ENCODE peak calls at places on chromosomes 13 and 19, in eight cellular contexts. N is cardiac septum; J is activated T-helper 1 cell treated with Interleukin-2 at 50 U/mL for 16 hours; G is nephron progenitor cell; R is GM04504; K is fibroblast of gingiva; T is AG04450; M is stimulated activated effector memory CD8-positive, alpha-beta T cell treated with anti-CD3 and anti-CD28 coated beads, Interleukin-12 subunit alpha, Interleukin-12 subunit beta, amount 100 ng/mL, for 72 hours. P is an unnamed sample.

GRCh38 chr13:102678339-102679122 is 16.3 kb downstream of the METTL21C start:
- DNase-seq in N (no peak), J (no peak), G (no peak), R (no peak), K (peak; percentile 12), T (no peak), M (no peak), P (no peak)

GRCh38 chr13:39676315-39676876 is 20.9 kb downstream of the COG6 start:
- DNase-seq in N (no peak), J (no peak), G (no peak), R (no peak), K (peak; percentile 28), T (no peak), M (no peak), P (no peak)

GRCh38 chr13:95833713-95834112 is 156.8 kb downstream of the DNAJC3 start:
- DNase-seq in N (no peak), J (no peak), G (no peak), R (no peak), K (no peak), T (no peak), M (no peak), P (no peak)

GRCh38 chr13:98570929-98571372 is 6.0 kb downstream of the STK24 start:
- DNase-seq in N (no peak), J (no peak), G (no peak), R (no peak), K (no peak), T (no peak), M (no peak), P (no peak)

GRCh38 chr13:100195568-100195967 is 106.7 kb downstream of the PCCA start:
- DNase-seq in N (no peak), J (no peak), G (no peak), R (no peak), K (no peak), T (no peak), M (no peak), P (no peak)

GRCh38 chr13:44899967-44900366 is 89.3 kb downstream of the NUFIP1 start:
- DNase-seq in N (no peak), J (no peak), G (no peak), R (no peak), K (no peak), T (no peak), M (no peak), P (no peak)

GRCh38 chr19:47035495-47036232 is 12.8 kb downstream of the TMEM160 start:
- DNase-seq in N (peak; percentile 93), J (peak; percentile 93), G (peak; percentile 95), R (peak; percentile 46), K (peak; percentile 62), T (peak; percentile 47), M (peak; percentile 100), P (peak; percentile 81)

GRCh38 chr13:86572115-86572514 is 772.9 kb upstream of the SLITRK6 start:
- DNase-seq in N (no peak), J (no peak), G (no peak), R (no peak), K (no peak), T (peak; percentile 21), M (no peak), P (no peak)

GRCh38 chr13:37127706-37128241 is 22.3 kb upstream of the CSNK1A1L start:
- DNase-seq in N (no peak), J (no peak), G (no peak), R (peak; percentile 53), K (peak; percentile 80), T (peak; percentile 72), M (no peak), P (no peak)

GRCh38 chr13:32036131-32036695 is 4.6 kb downstream of the FRY start:
- DNase-seq in N (no peak), J (no peak), G (no peak), R (no peak), K (no peak), T (no peak), M (no peak), P (no peak)

GRCh38 chr19:50896591-50897190 is 14.5 kb downstream of the KLK4 start:
- DNase-seq in N (no peak), J (no peak), G (no peak), R (peak; percentile 6), K (no peak), T (no peak), M (no peak), P (no peak)

GRCh38 chr13:31818236-31818635 is 78.9 kb downstream of the RXFP2 start:
- DNase-seq in N (no peak), J (no peak), G (no peak), R (no peak), K (no peak), T (no peak), M (no peak), P (no peak)

GRCh38 chr19:39053276-39054090 is 21.1 kb upstream of the FBXO27 start:
- DNase-seq in N (no peak), J (no peak), G (no peak), R (no peak), K (no peak), T (no peak), M (no peak), P (no peak)

GRCh38 chr19:8811315-8812172 is 20.6 kb downstream of the ZNF558 start:
- DNase-seq in N (no peak), J (no peak), G (no peak), R (no peak), K (no peak), T (no peak), M (no peak), P (no peak)

GRCh38 chr19:51887522-51888498 is at the start of gene ZNF577:
- DNase-seq in N (peak; percentile 95), J (peak; percentile 36), G (peak; percentile 82), R (peak; percentile 84), K (peak; percentile 92), T (peak; percentile 74), M (peak; percentile 21), P (peak; percentile 60)

GRCh38 chr19:14519860-14520407 is 1.7 kb upstream of the DNAJB1 start:
- DNase-seq in N (no peak), J (no peak), G (no peak), R (no peak), K (peak; percentile 48), T (no peak), M (no peak), P (no peak)

GRCh38 chr13:34076319-34076718 is 258.4 kb downstream of the RFC3 start:
- DNase-seq in N (no peak), J (no peak), G (no peak), R (peak; percentile 10), K (peak; percentile 4), T (no peak), M (no peak), P (no peak)

GRCh38 chr13:95267662-95268369 is 33.4 kb downstream of the ABCC4 start:
- DNase-seq in N (no peak), J (no peak), G (no peak), R (peak; percentile 65), K (peak; percentile 80), T (peak; percentile 94), M (no peak), P (no peak)

GRCh38 chr13:94524407-94524806 is 44.9 kb upstream of the DCT start:
- DNase-seq in N (no peak), J (no peak), G (no peak), R (no peak), K (no peak), T (no peak), M (no peak), P (no peak)

GRCh38 chr13:21365574-21365973 is 93.5 kb downstream of the ZDHHC20 start:
- DNase-seq in N (no peak), J (no peak), G (no peak), R (no peak), K (no peak), T (no peak), M (no peak), P (no peak)

GRCh38 chr13:101575591-101575990 is 123.1 kb downstream of the ITGBL1 start:
- DNase-seq in N (no peak), J (no peak), G (no peak), R (no peak), K (no peak), T (no peak), M (no peak), P (no peak)

GRCh38 chr13:99347335-99347878 is 40.2 kb upstream of the GPR183 start:
- DNase-seq in N (no peak), J (no peak), G (no peak), R (no peak), K (no peak), T (no peak), M (no peak), P (no peak)

P was measured in T-helper 22 cell.